ENCODE peak calls at places on chromosomes 12 and 14, in four cellular contexts. One of them, this sample, is unnamed.

GRCh38 chr12:86456241-86456640 is 200.1 kb upstream of the MGAT4C start:
- DNase-seq in HepG2: no peak
- DNase-seq in adrenal gland: no peak
- DNase-seq in H54: no peak
- DNase-seq in this sample: no peak

GRCh38 chr14:100322138-100322957 is 791 bp upstream of the SLC25A47 start:
- DNase-seq in adrenal gland: no peak
- DNase-seq in HepG2: no peak
- DNase-seq in H54: no peak
- DNase-seq in this sample: no peak

GRCh38 chr14:30607156-30607780 is 14.9 kb upstream of the SCFD1 start:
- DNase-seq in H54: no peak
- DNase-seq in HepG2: no peak
- DNase-seq in adrenal gland: no peak
- DNase-seq in this sample: no peak

GRCh38 chr14:49961270-49962222 is 68.7 kb downstream of the ARF6 start:
- DNase-seq in H54: no peak
- DNase-seq in HepG2: no peak
- DNase-seq in adrenal gland: no peak
- DNase-seq in this sample: no peak

GRCh38 chr12:94329366-94329765 is 130.3 kb downstream of the CEP83 start:
- DNase-seq in HepG2: no peak
- DNase-seq in adrenal gland: no peak
- DNase-seq in H54: no peak
- DNase-seq in this sample: peak; percentile 5

GRCh38 chr14:102966681-102967505 is 44.4 kb downstream of the AMN start:
- DNase-seq in HepG2: no peak
- DNase-seq in adrenal gland: no peak
- DNase-seq in H54: no peak
- DNase-seq in this sample: no peak

GRCh38 chr12:115891551-115891950 is 385.9 kb downstream of the MED13L start:
- DNase-seq in HepG2: no peak
- DNase-seq in H54: no peak
- DNase-seq in adrenal gland: no peak
- DNase-seq in this sample: no peak

GRCh38 chr12:69008510-69008909 is 75.5 kb upstream of the CPM start:
- DNase-seq in H54: no peak
- DNase-seq in HepG2: no peak
- DNase-seq in adrenal gland: no peak
- DNase-seq in this sample: no peak

GRCh38 chr14:51069065-51069464 is 25.8 kb downstream of the TRIM9 start:
- DNase-seq in adrenal gland: no peak
- DNase-seq in H54: no peak
- DNase-seq in HepG2: no peak
- DNase-seq in this sample: no peak

GRCh38 chr12:123923038-123923437 is 49.6 kb downstream of the CCDC92 start:
- DNase-seq in adrenal gland: no peak
- DNase-seq in HepG2: no peak
- DNase-seq in H54: no peak
- DNase-seq in this sample: no peak

GRCh38 chr14:37864861-37865718 is 269.7 kb downstream of the TTC6 start:
- DNase-seq in H54: no peak
- DNase-seq in HepG2: peak; percentile 100
- DNase-seq in adrenal gland: no peak
- DNase-seq in this sample: no peak

GRCh38 chr12:7060353-7060954 is at the start of gene C1S:
- DNase-seq in H54: peak; percentile 71
- DNase-seq in HepG2: peak; percentile 93
- DNase-seq in adrenal gland: peak; percentile 80
- DNase-seq in this sample: no peak

GRCh38 chr14:42687421-42687820 is 1080.7 kb downstream of the LRFN5 start:
- DNase-seq in H54: no peak
- DNase-seq in adrenal gland: no peak
- DNase-seq in HepG2: no peak
- DNase-seq in this sample: no peak

GRCh38 chr12:98439471-98440164 is 75.8 kb upstream of the TMPO start:
- DNase-seq in H54: no peak
- DNase-seq in adrenal gland: no peak
- DNase-seq in HepG2: no peak
- DNase-seq in this sample: no peak

GRCh38 chr14:36848213-36848612 is 186.6 kb downstream of the PAX9 start:
- DNase-seq in adrenal gland: no peak
- DNase-seq in HepG2: no peak
- DNase-seq in H54: no peak
- DNase-seq in this sample: no peak

GRCh38 chr14:31449971-31450610 is 7.2 kb downstream of the DTD2 start:
- DNase-seq in adrenal gland: no peak
- DNase-seq in HepG2: peak; percentile 68
- DNase-seq in H54: no peak
- DNase-seq in this sample: peak; percentile 63

GRCh38 chr14:106013879-106014376 is 487.5 kb downstream of the TMEM121 start:
- DNase-seq in H54: no peak
- DNase-seq in HepG2: no peak
- DNase-seq in adrenal gland: no peak
- DNase-seq in this sample: no peak

GRCh38 chr12:128794661-128795529 is 28.9 kb downstream of the SLC15A4 start:
- DNase-seq in H54: no peak
- DNase-seq in adrenal gland: no peak
- DNase-seq in HepG2: no peak
- DNase-seq in this sample: no peak
- TF ChIP-seq POLR2A in H54: no peak
- TF ChIP-seq POLR2A in adrenal gland: no peak
- TF ChIP-seq POLR2A in HepG2: no peak
- TF ChIP-seq POLR2A in this sample: no peak

GRCh38 chr12:45077259-45077658 is 26.4 kb upstream of the DBX2 start:
- DNase-seq in HepG2: no peak
- DNase-seq in H54: no peak
- DNase-seq in adrenal gland: no peak
- DNase-seq in this sample: no peak
- TF ChIP-seq POLR2A in HepG2: no peak
- TF ChIP-seq POLR2A in H54: no peak
- TF ChIP-seq POLR2A in adrenal gland: no peak
- TF ChIP-seq POLR2A in this sample: no peak

DNA sequence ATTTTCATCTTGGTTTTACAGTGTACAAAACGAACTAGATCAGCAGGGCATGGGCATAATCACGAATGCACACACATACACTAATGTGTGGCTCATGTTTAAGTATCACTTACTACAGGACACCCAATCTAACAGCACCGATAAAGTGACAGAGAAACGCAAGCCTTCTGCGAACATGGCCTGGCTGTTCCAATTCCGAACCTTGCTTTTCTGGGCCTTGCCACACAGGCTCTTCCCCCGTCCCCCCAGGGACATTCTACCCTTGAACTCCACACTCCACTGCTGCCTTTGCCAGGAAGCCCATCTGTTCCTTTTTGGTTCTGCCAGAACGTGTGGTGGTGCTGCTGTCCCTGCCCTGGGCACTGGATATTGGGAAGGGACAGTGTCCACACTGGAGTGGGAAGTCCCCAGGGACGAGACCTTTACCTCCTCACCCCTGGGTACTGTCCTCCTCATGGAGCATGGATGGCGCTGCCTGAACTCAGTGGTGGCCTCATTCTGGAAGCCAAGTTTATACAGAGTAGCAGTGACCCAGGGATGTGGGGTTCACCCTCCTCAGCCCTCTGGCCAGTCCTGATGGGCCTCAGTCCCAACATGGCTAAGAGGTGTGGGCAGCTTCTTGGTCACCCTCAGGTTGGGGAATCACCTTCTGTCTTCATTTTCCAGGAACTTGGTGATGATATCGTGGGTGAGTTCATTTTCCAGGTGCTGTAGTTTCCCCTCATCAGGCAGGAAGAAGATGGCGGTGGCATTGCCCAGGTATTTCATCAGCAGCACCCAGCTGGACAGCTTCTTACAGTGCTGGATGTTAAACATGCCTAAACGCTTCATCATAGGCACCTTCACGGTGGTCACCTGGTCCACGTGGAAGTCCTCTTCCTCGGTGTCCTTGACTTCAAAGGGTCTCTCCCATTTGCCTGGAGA is 7.9 kb downstream of the SERPINA1 start:
- DNase-seq in HepG2: no peak
- DNase-seq in H54: no peak
- DNase-seq in adrenal gland: no peak
- DNase-seq in this sample: peak; percentile 12
- TF ChIP-seq POLR2A in HepG2: peak; percentile 56
- TF ChIP-seq POLR2A in H54: no peak
- TF ChIP-seq POLR2A in adrenal gland: no peak
- TF ChIP-seq POLR2A in this sample: no peak

GRCh38 chr14:80448267-80448666 is 237.0 kb upstream of the DIO2 start:
- DNase-seq in H54: no peak
- DNase-seq in adrenal gland: no peak
- DNase-seq in HepG2: no peak
- DNase-seq in this sample: no peak
- TF ChIP-seq POLR2A in H54: no peak
- TF ChIP-seq POLR2A in adrenal gland: no peak
- TF ChIP-seq POLR2A in HepG2: no peak
- TF ChIP-seq POLR2A in this sample: no peak

GRCh38 chr14:87877877-87878276 is 115.1 kb downstream of the GALC start:
- DNase-seq in HepG2: no peak
- DNase-seq in adrenal gland: no peak
- DNase-seq in H54: no peak
- DNase-seq in this sample: no peak

GRCh38 chr14:87888136-87888999 is 104.6 kb downstream of the GALC start:
- DNase-seq in HepG2: peak; percentile 14
- DNase-seq in H54: no peak
- DNase-seq in adrenal gland: peak; percentile 30
- DNase-seq in this sample: peak; percentile 30

DNA sequence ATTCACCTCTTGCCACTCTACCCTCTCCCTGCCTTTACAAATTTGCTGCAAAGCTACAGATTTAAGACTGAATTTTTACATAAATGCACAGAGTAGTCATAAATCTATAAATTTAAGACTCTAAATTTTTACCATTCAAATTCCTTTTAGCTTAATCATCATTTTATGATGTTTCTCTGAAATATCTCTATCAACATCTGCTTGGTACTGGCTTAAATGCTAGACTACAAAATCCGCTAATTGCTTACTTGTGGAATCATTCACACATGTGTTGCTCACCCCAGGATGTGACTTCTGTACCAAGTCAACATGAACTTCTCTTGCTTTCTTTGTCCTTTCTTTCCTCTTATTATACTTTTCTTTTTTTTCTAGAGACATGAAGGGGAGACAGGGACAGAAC is 109.2 kb downstream of the GALC start:
- DNase-seq in H54: no peak
- DNase-seq in adrenal gland: no peak
- DNase-seq in HepG2: no peak
- DNase-seq in this sample: no peak
- TF ChIP-seq POLR2A in H54: no peak
- TF ChIP-seq POLR2A in adrenal gland: no peak
- TF ChIP-seq POLR2A in HepG2: no peak
- TF ChIP-seq POLR2A in this sample: no peak

GRCh38 chr12:119669744-119670472 is 2.0 kb downstream of the PRKAB1 start:
- DNase-seq in adrenal gland: no peak
- DNase-seq in HepG2: peak; percentile 83
- DNase-seq in H54: no peak
- DNase-seq in this sample: peak; percentile 57

GRCh38 chr12:119666900-119667576 is 895 bp upstream of the PRKAB1 start:
- DNase-seq in adrenal gland: no peak
- DNase-seq in H54: no peak
- DNase-seq in HepG2: no peak
- DNase-seq in this sample: no peak

GRCh38 chr12:119666226-119666808 is 1.6 kb upstream of the PRKAB1 start:
- DNase-seq in adrenal gland: no peak
- DNase-seq in H54: no peak
- DNase-seq in HepG2: no peak
- DNase-seq in this sample: peak; percentile 70

GRCh38 chr12:119668315-119668651 is 350 bp downstream of the PRKAB1 start:
- DNase-seq in HepG2: no peak
- DNase-seq in H54: no peak
- DNase-seq in adrenal gland: no peak
- DNase-seq in this sample: no peak

DNA sequence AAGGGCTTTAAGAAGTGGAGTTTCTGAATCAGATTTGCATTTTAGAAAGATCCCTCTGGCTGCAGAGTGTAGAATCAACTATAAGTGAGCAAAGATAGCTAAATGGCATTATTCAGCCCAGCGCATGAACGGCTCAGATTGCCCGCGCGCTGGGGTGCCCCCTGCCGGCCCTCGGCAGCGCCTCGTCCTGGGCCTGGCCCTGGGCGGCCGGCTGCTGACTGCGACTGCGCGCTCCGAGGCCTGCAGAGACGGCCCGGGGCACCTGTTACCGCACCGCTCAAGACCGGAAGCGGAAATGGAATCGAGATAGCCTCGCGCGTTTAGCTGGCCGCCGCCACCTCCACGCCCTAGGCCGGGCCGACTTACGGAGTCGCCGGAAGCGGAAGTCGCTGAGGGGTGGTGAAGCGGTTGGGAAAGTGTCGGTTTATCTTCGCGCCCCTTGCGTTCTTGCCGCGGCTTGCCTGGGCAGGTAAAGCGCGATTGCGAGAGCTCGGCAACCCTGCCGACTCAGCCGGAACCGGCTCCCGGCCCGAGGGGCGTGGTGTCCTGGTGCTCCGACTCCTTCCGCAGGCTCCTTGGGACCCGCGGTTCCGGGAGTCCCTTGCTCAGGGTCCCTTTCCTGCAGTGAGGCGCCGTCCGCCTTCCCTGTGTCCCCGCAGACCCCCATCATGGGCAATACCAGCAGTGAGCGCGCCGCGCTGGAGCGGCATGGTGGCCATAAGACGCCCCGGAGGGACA is at the start of gene PRKAB1:
- DNase-seq in H54: peak; percentile 95
- DNase-seq in adrenal gland: peak; percentile 98
- DNase-seq in HepG2: peak; percentile 96
- DNase-seq in this sample: peak; percentile 100
- TF ChIP-seq POLR2A in H54: peak; percentile 76
- TF ChIP-seq POLR2A in adrenal gland: peak; percentile 68
- TF ChIP-seq POLR2A in HepG2: peak; percentile 77
- TF ChIP-seq POLR2A in this sample: peak; percentile 97

DNA sequence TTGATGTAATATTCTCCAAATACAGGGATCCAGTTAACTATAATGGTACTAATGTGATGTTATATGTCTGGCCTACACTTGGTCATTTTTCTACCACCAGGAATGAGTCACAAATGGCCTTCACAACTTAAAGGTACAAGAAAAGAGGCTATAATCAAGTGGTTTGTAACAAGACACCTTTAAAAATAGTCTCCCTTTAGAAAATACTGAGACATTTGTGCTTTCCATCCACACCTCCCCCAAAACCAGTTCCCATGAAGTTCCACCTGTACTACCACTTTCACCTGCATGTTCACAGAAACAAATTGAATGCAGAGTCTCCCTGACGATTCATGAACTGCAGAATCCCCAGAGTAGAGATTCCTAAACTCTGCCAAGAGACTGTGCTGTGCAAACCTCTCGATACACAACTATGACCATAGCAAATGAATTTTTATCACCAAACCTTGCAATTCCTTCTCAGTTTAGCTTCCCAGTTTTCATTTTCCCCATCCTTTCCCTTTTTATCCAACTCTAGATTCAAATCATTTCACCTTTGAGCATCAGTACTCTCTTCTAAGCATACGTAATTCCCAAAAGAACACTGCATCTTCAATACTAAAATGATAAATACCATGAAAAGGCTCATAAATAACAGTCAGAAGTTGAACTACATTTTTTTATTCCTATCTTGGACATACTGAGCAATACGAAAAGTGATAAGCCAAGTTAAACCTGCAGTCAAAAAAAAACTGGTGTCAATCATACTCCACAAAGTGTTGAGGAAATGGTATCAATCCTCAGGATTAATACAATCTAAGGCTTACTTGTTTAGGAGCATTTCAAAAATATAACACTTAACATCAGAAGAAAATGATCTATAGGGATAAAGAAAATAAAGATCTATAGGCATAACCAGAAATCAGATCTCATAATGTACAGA is 5.8 kb downstream of the BTG1 start:
- DNase-seq in H54: no peak
- DNase-seq in HepG2: no peak
- DNase-seq in adrenal gland: no peak
- DNase-seq in this sample: no peak
- TF ChIP-seq POLR2A in H54: no peak
- TF ChIP-seq POLR2A in HepG2: no peak
- TF ChIP-seq POLR2A in adrenal gland: peak; percentile 13
- TF ChIP-seq POLR2A in this sample: no peak

This sample was measured in erythroblast.